ENCODE peak calls at places on chromosomes 13 and 19, in four cellular contexts. W, N, J and H are unnamed samples.

GRCh38 chr13:41995946-41996345 is 35.0 kb upstream of the VWA8 start:
- DNase-seq in W (peak; percentile 71), N (no peak), J (peak; percentile 4), H (no peak)

GRCh38 chr19:35911790-35912189 is 3.7 kb upstream of the TYROBP start:
- DNase-seq in W (no peak), N (no peak), J (no peak), H (no peak)

GRCh38 chr13:114225610-114226009 is 9.1 kb upstream of the CDC16 start:
- DNase-seq in W (no peak), N (no peak), J (no peak), H (no peak)

GRCh38 chr19:18729933-18730530 is 46.6 kb downstream of the CRTC1 start:
- DNase-seq in W (no peak), N (no peak), J (no peak), H (no peak)

GRCh38 chr19:58330458-58330857 is 3.7 kb downstream of the ZSCAN22 start:
- DNase-seq in W (peak; percentile 49), N (no peak), J (no peak), H (no peak)

GRCh38 chr19:48703316-48703715 is 7.5 kb downstream of the FUT2 start:
- DNase-seq in W (no peak), N (no peak), J (no peak), H (no peak)

GRCh38 chr13:89688908-89689307 is 1658.6 kb upstream of the MIR17HG start:
- DNase-seq in W (no peak), N (no peak), J (no peak), H (no peak)

GRCh38 chr19:28501979-28502378 is 711.0 kb downstream of the UQCRFS1 start:
- DNase-seq in W (no peak), N (no peak), J (no peak), H (no peak)

GRCh38 chr13:33140161-33140560 is 123.9 kb downstream of the KL start:
- DNase-seq in W (no peak), N (no peak), J (no peak), H (no peak)

GRCh38 chr13:112374271-112374670 is 1.9 kb upstream of the SPACA7 start:
- DNase-seq in W (no peak), N (no peak), J (no peak), H (no peak)

GRCh38 chr13:21435710-21436151 is 23.4 kb downstream of the ZDHHC20 start:
- DNase-seq in W (peak; percentile 51), N (peak; percentile 63), J (peak; percentile 71), H (no peak)

DNA sequence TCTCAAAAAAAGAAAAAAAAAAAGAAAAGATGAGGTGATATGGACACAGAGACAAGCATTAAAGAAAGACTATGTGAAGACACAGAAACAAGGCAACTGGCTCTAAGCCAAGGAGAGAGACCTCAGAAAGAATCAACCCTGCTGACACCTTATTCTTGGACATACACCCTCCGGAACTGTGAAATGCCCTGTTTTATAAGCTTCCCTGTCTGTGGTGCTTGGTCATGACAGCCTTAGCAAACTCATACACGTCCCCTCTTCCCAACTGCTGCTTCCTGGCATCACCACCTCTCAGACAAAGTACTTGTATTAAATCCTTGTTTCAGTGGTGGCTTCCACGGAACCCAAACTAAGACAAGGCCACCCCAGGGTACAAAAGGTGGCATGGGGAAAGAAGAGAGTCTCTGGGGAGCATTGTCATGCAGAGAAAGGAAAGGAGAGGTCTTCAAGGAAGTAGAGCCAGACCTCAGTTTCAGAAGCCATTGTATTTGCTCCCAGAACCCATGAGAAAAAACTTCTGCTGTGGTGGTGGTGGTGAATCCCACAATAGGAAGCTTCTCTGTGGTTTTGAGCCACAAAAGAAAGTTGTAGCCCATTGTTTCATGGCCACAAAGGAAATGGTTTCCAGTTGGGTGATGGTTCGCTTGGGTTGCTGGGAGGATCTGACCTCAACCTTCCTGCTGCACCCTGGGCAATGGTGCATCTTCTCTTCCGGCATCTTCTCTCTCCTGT is 16.3 kb upstream of the TSPAN16 start:
- DNase-seq in W (no peak), N (peak; percentile 86), J (no peak), H (no peak)
- TF ChIP-seq MAX in W (no peak), N (no peak), J (no peak), H (no peak)

GRCh38 chr13:69474286-69474685 is 633.3 kb upstream of the ATXN8OS start:
- DNase-seq in W (no peak), N (no peak), J (no peak), H (no peak)
- TF ChIP-seq NR2C2 in W (no peak), N (no peak), J (no peak), H (no peak)

DNA sequence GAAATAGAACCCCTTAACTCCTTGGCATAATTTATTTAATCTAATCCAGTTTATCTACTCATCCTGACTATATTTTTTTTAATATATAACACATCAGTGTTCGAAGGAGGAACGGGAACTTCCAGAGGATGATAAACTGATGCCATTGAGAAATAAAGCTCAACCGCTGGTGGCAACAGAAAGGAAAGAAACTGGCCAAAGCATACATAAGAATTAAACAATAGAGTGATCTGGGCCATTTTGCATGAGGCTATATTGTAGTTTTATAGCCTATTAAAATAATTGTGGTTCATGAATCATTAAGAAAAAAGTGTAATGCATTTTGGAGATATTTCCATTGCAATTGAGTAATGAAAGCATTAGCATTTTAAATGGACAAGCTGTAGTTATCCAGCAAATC is 94.2 kb downstream of the FRY start:
- DNase-seq in W (no peak), N (no peak), J (no peak), H (no peak)
- TF ChIP-seq MAX in W (no peak), N (no peak), J (no peak), H (no peak)

GRCh38 chr19:46412034-46412982 is 1.1 kb downstream of the CCDC8 start:
- DNase-seq in W (peak; percentile 37), N (no peak), J (no peak), H (no peak)
- TF ChIP-seq NR2C2 in W (no peak), N (no peak), J (no peak), H (no peak)